ENCODE peak calls at places on chromosomes 5 and 9, in ten cellular contexts. L is PC-3, I is right lobe of liver, F is transverse colon, R is PC-9, P is thyroid gland, A is lung, Y is GM12878, M is BJ, G is fibroblast of lung. T is an unnamed sample.

GRCh38 chr5:113230711-113231652 is 203.8 kb downstream of the TSSK1B start:
- DNase-seq in L (peak), I (no peak), F (no peak), R (no peak), P (no peak), A (no peak), Y (no peak), M (no peak), G (no peak), T (no peak)

GRCh38 chr5:112025729-112026128 is 268.7 kb upstream of the NREP start:
- DNase-seq in L (no peak), I (no peak), F (no peak), R (no peak), P (no peak), A (no peak), Y (peak), M (no peak), G (no peak), T (no peak)

GRCh38 chr5:105640328-105640727 is 2030.4 kb downstream of the EFNA5 start:
- DNase-seq in L (no peak), I (peak), F (no peak), R (no peak), P (no peak), A (no peak), Y (no peak), M (no peak), G (no peak), T (no peak)

GRCh38 chr9:109273869-109274268 is 47.0 kb downstream of the EPB41L4B start:
- DNase-seq in L (no peak), I (no peak), F (no peak), R (no peak), P (no peak), A (no peak), Y (no peak), M (no peak), G (no peak), T (no peak)

GRCh38 chr5:133205649-133206048 is 153.8 kb downstream of the HSPA4 start:
- DNase-seq in L (no peak), I (no peak), F (no peak), R (no peak), P (no peak), A (no peak), Y (no peak), M (no peak), G (peak), T (no peak)

GRCh38 chr5:177264178-177264577 is 39.3 kb downstream of the RAB24 start:
- DNase-seq in L (no peak), I (no peak), F (no peak), R (no peak), P (no peak), A (no peak), Y (no peak), M (no peak), G (no peak), T (no peak)

GRCh38 chr9:94869415-94869838 is 142.9 kb downstream of the AOPEP start:
- DNase-seq in L (peak), I (no peak), F (no peak), R (peak), P (no peak), A (no peak), Y (no peak), M (no peak), G (no peak), T (peak)

GRCh38 chr9:33170464-33171156 is 3.5 kb upstream of the B4GALT1 start:
- DNase-seq in L (peak), I (peak), F (peak), R (no peak), P (peak), A (peak), Y (no peak), M (no peak), G (peak), T (peak)

GRCh38 chr5:159184858-159185381 is 24.4 kb downstream of the RNF145 start:
- DNase-seq in L (peak), I (no peak), F (no peak), R (no peak), P (peak), A (no peak), Y (no peak), M (peak), G (peak), T (peak)

GRCh38 chr9:124733964-124734740 is 37.0 kb downstream of the NR6A1 start:
- DNase-seq in L (no peak), I (no peak), F (peak), R (peak), P (peak), A (peak), Y (no peak), M (no peak), G (no peak), T (no peak)

DNA sequence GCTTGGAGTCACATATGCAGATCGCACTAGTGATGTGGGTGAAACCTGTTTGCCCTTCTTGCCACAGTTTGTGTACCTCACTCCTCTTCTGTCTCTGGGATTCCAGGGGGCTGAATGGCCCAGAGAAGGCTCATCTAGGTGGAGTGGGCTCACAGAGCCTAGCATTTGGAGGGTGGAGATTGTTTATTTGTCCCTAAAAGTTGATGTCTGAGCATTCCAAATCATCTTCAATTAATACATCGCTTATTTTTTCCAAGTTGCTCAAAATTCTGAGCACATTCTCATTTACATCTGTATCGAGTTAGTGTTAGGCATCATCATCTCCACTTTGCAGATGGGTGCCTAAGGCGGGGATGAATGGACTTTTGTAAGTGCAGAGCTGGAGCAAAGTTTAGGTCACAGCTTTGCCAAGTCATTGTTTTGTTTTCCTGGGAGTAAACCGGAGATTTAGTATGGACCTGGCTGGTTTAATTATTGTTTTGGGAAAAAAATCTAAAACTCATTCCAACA is 2.0 kb downstream of the ABL1 start:
- DNase-seq in L (no peak), I (no peak), F (no peak), R (no peak), P (no peak), A (no peak), Y (no peak), M (no peak), G (peak), T (peak)
- H3K4me3 ChIP-seq in L (peak), I (no peak), F (peak), R (peak), P (no peak), A (peak), Y (peak), M (peak), G (peak), T (peak)

GRCh38 chr5:131170540-131171275 is at the start of gene LYRM7:
- DNase-seq in L (peak), I (peak), F (peak), R (peak), P (peak), A (peak), Y (peak), M (peak), G (peak), T (peak)
- TF ChIP-seq CTCF in L (no peak), I (no peak), F (peak), R (no peak), P (no peak), A (no peak), Y (no peak), M (peak), G (no peak), T (no peak)

DNA sequence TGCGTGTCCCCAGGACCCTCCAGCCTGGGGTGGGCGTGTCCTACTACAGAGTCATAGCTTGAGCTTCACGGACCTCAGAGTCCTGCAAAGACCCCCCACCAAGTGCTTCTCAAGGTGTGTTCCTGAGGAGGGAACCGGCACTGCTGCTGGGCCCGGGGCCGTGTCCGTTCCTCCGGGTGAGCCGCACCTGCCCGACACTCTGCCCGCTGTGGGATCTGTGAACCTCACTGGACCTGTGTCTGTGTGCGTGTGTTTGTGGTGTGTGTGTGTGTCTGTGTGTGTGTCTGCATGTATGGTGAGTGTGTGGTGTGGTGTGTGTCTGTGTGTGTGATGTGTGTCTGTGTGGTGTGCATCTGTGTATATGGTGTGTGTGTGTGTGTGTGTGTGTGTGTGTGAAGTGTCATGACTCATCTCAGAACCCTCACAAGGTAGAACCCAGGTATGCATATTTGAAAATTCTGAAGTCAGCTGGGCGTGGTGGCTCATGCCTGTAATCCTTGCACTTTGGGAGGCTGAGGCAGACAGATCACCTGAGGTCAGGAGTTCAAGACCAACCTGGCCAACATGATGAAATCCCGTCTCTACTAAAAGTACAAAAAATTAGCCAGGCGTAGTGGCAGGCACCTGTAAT is 40.9 kb upstream of the RXRA start:
- DNase-seq in L (no peak), I (no peak), F (no peak), R (no peak), P (no peak), A (no peak), Y (no peak), M (no peak), G (no peak), T (no peak)
- H3K4me3 ChIP-seq in L (no peak), I (no peak), F (no peak), R (no peak), P (no peak), A (no peak), Y (no peak), M (no peak), G (no peak), T (no peak)

DNA sequence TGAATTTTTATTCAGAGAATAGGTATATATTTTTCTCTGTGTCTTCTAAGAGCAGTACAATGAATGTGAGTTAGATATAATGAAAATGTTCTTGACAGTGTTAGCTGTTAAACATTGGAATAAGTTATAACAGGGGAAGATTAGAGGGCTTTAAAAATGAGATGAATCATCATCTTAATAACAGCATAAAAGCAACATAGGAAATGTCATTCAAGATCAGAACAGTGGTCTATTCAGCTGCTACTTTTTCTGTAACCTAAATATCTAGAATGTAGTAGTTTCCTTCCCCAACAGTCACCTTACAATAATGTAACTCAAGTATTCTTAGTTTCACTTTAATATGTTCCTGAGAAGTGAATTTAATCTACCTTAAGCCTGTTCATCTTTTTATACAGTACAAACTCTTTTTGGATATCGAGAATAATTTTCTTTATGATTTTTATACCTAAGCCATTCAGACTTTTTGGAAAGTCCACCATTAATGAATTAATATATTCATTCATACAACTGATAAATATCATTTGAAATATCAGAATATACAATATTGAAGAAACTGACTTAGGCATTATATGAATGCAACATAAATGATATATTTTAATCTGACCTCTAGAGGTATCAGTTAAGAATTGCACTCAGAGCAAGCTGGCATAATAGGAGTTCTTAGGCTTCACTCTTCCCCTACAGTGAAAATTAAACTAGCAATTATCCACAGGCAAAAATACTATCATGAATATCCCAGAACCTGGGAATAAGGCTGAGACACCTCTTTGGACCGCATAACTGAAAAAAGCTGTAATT is 66.1 kb upstream of the EDIL3 start:
- DNase-seq in L (peak), I (no peak), F (no peak), R (no peak), P (no peak), A (no peak), Y (no peak), M (no peak), G (peak), T (peak)
- TF ChIP-seq CTCF in L (peak), I (peak), F (peak), R (peak), P (peak), A (no peak), Y (peak), M (no peak), G (peak), T (peak)

GRCh38 chr5:14870347-14871083 is 1.1 kb downstream of the ANKH start:
- DNase-seq in L (peak), I (peak), F (peak), R (no peak), P (peak), A (no peak), Y (no peak), M (no peak), G (no peak), T (no peak)
- H3K4me3 ChIP-seq in L (peak), I (peak), F (peak), R (peak), P (no peak), A (peak), Y (peak), M (peak), G (peak), T (peak)

DNA sequence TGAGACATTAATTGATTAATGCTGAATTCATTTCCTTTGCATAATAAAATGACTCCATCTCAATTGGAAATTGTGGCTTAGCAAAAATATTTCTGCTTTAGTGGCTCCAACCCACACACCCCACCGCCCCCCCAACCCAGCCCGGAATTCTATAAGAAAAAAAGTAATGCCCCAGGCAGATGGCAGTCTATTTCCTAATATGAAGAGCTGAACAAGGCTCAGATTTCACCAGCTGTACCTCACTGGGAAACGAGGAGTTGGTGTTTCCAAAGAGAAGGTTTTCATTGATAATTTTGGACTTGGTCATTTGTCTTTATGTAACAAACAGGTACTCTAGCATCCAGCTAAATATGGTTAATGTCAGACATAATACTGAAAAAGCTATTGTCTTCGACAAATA is 182.0 kb downstream of the FBN2 start:
- DNase-seq in L (no peak), I (no peak), F (no peak), R (no peak), P (no peak), A (no peak), Y (no peak), M (no peak), G (peak), T (no peak)
- TF ChIP-seq CTCF in L (no peak), I (no peak), F (no peak), R (no peak), P (no peak), A (no peak), Y (no peak), M (no peak), G (no peak), T (no peak)

GRCh38 chr5:122053181-122054109 is 24.6 kb downstream of the LOX start:
- DNase-seq in L (no peak), I (no peak), F (no peak), R (no peak), P (peak), A (peak), Y (no peak), M (no peak), G (peak), T (peak)

GRCh38 chr5:122062205-122062604 is 15.9 kb downstream of the LOX start:
- DNase-seq in L (no peak), I (no peak), F (no peak), R (no peak), P (no peak), A (no peak), Y (no peak), M (no peak), G (no peak), T (no peak)

GRCh38 chr5:122051569-122051968 is 26.5 kb downstream of the LOX start:
- DNase-seq in L (no peak), I (no peak), F (no peak), R (no peak), P (no peak), A (no peak), Y (no peak), M (no peak), G (no peak), T (no peak)

GRCh38 chr5:122054266-122054665 is 23.8 kb downstream of the LOX start:
- DNase-seq in L (no peak), I (no peak), F (no peak), R (no peak), P (no peak), A (no peak), Y (no peak), M (no peak), G (no peak), T (no peak)

GRCh38 chr5:122056913-122057312 is 21.1 kb downstream of the LOX start:
- DNase-seq in L (no peak), I (no peak), F (no peak), R (no peak), P (no peak), A (no peak), Y (no peak), M (no peak), G (no peak), T (no peak)
- H3K4me3 ChIP-seq in L (no peak), I (no peak), F (no peak), R (no peak), P (no peak), A (no peak), Y (no peak), M (no peak), G (no peak), T (no peak)